ENCODE peak calls at places on chromosomes 11 and 22, in four cellular contexts. G is neural progenitor cell, I is H9, M is pancreas. T is an unnamed sample. For H3K4me1, the result is how much of the 10 kb centered on the place peaks cover.

GRCh38 chr22:41833369-41834004 is 582 bp downstream of the SREBF2 start:
- DNase-seq in I (no peak), M (peak), G (peak), T (no peak)

GRCh38 chr11:46896719-46897406 is 21.5 kb downstream of the LRP4 start:
- DNase-seq in I (no peak), M (no peak), G (peak), T (no peak)

GRCh38 chr11:129247129-129247528 is 55.0 kb upstream of the ARHGAP32 start:
- DNase-seq in G (no peak), M (no peak), I (no peak), T (no peak)

GRCh38 chr22:19174106-19175025 is 4.2 kb downstream of the SLC25A1 start:
- DNase-seq in M (peak), I (peak), G (peak), T (peak)

GRCh38 chr22:20087319-20088262 is 7.5 kb downstream of the DGCR8 start:
- DNase-seq in G (no peak), I (no peak), M (no peak), T (no peak)

GRCh38 chr11:12893787-12894672 is 115.1 kb upstream of the RASSF10 start:
- DNase-seq in M (peak), G (peak), I (peak), T (peak)

GRCh38 chr11:6457581-6458320 is 16.0 kb downstream of the TRIM3 start:
- DNase-seq in I (no peak), M (no peak), G (no peak), T (no peak)

GRCh38 chr11:72778535-72779494 is 15.0 kb downstream of the STARD10 start:
- DNase-seq in M (peak), G (no peak), I (no peak), T (no peak)

GRCh38 chr11:67303132-67303988 is at the start of gene SSH3:
- DNase-seq in I (peak), M (peak), G (peak), T (peak)

GRCh38 chr11:110479070-110479444 is 49.3 kb downstream of the FDX1 start:
- DNase-seq in I (no peak), M (no peak), G (no peak), T (peak)

GRCh38 chr11:1705121-1706052 is 8.4 kb downstream of the KRTAP5-6 start:
- DNase-seq in G (no peak), I (no peak), M (no peak), T (peak)

GRCh38 chr11:76243157-76243556 is 36.9 kb upstream of the WNT11 start:
- DNase-seq in M (no peak), G (peak), I (peak), T (no peak)

GRCh38 chr11:96188625-96189006 is 154.4 kb downstream of the MAML2 start:
- DNase-seq in G (no peak), M (no peak), I (no peak), T (no peak)

GRCh38 chr11:60974726-60975125 is 3.2 kb downstream of the CD6 start:
- DNase-seq in M (no peak), I (no peak), G (no peak), T (no peak)

GRCh38 chr11:22832315-22833041 is 2.9 kb upstream of the SVIP start:
- DNase-seq in M (no peak), G (no peak), I (no peak), T (no peak)

GRCh38 chr22:46607483-46608114 is 12.6 kb upstream of the GRAMD4 start:
- DNase-seq in M (no peak), G (no peak), I (no peak), T (no peak)

GRCh38 chr22:40203568-40203967 is 25.8 kb downstream of the TNRC6B start:
- DNase-seq in M (no peak), I (no peak), G (no peak), T (no peak)

GRCh38 chr11:124928942-124929663 is 6.7 kb downstream of the HEPACAM start:
- DNase-seq in M (no peak), G (no peak), I (no peak), T (no peak)

GRCh38 chr11:116931206-116931953 is 94.0 kb upstream of the APOA1 start:
- DNase-seq in G (no peak), M (no peak), I (no peak), T (peak)

GRCh38 chr11:134864233-134864967 is 452.4 kb upstream of the B3GAT1 start:
- DNase-seq in G (no peak), I (no peak), M (no peak), T (no peak)

GRCh38 chr22:41598081-41598480 is 8.4 kb upstream of the PMM1 start:
- DNase-seq in I (no peak), M (no peak), G (no peak), T (peak)

GRCh38 chr11:19980957-19981669 is 179.2 kb downstream of the DBX1 start:
- DNase-seq in G (no peak), I (no peak), M (no peak), T (no peak)

GRCh38 chr11:27571151-27571840 is 64.7 kb upstream of the LIN7C start:
- DNase-seq in M (no peak), I (no peak), G (no peak), T (no peak)

GRCh38 chr11:64074239-64074638 is 38.5 kb downstream of the FLRT1 start:
- DNase-seq in G (no peak), M (no peak), I (no peak), T (no peak)

GRCh38 chr22:45837507-45837906 is 139.5 kb downstream of the WNT7B start:
- DNase-seq in M (no peak), I (no peak), G (no peak), T (no peak)

DNA sequence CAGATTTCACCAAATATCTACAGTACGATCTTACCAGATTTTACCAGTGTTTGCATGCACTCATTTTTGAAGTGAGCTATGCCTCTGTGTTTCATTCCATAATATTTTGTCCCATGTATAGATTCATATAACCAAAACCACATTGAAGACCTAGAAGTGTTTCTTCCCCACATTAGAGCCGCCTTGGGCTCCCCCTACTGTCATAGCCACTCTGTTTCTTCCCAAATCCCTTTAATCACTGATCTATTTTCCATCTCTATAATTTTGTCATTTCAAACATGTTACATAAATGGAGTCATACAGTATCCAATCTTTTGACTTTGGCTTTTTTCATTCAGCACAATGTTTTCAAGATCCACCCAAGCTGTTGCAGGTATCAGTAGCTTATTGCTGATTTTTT is 12.7 kb downstream of the MRGPRX3 start:
- DNase-seq in G (no peak), M (no peak), I (no peak), T (no peak)
- TF ChIP-seq CTCF in G (peak), M (no peak), I (peak), T (no peak)

DNA sequence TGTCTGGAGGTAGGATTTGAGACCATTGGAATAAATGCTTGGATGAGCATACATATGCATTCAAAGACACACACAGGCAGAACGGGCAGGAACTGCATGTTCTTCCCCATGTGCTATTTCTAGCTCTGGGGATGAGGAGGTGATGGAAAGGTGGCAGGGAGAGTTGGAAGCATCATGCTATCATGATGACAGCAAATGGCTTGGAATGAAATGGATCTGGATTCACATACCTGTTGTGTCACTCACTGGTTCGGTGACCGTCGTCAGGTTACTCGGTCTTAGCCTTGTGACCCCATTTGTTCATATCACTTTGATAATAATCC is 627.9 kb upstream of the KIRREL3 start:
- DNase-seq in M (no peak), G (no peak), I (no peak), T (no peak)
- H3K4me1 ChIP-seq in M (under half), G (under half), I (under half), T (under half)

GRCh38 chr11:71453021-71453910 is at the start of gene NADSYN1:
- DNase-seq in M (peak), I (peak), G (peak), T (peak)
- H3K27ac ChIP-seq in M (peak), I (no peak), G (no peak), T (peak)

DNA sequence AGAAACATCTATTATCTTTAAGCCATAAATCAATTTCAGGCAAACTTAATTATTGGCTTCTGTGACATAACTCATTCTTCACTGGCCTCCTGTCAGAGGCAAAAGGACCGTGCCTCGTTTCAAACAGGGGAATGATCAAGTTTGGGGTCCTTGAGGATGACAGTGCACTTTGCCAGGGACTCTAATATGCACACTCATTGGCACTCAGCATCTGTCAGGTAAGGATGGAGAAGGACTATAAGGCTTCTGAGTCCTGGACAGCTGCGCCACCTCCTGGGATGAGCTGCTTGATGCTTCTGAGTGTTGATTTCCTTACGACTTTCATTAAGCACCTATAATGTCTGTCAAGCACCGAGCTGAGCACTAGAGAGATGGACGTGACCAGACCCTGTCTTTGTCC is 20.2 kb downstream of the BPIFC start:
- DNase-seq in I (peak), M (no peak), G (peak), T (peak)
- TF ChIP-seq CTCF in I (peak), M (no peak), G (peak), T (peak)